ENCODE peak calls at places on chromosome 13, in five cellular contexts. One of them, this sample, is unnamed.

GRCh38 chr13:87124785-87125074 is 546.4 kb upstream of the SLITRK5 start:
- DNase-seq in K562: peak; percentile 42
- DNase-seq in body of pancreas: no peak
- DNase-seq in lower lobe of right lung: no peak
- DNase-seq in aorta: no peak
- DNase-seq in this sample: no peak

GRCh38 chr13:48255954-48256353 is 22.9 kb downstream of the ITM2B start:
- DNase-seq in K562: no peak
- DNase-seq in body of pancreas: no peak
- DNase-seq in lower lobe of right lung: no peak
- DNase-seq in aorta: no peak
- DNase-seq in this sample: no peak

GRCh38 chr13:47459512-47459911 is 541.6 kb downstream of the SUCLA2 start:
- DNase-seq in K562: no peak
- DNase-seq in body of pancreas: no peak
- DNase-seq in lower lobe of right lung: no peak
- DNase-seq in aorta: no peak
- DNase-seq in this sample: peak; percentile 51

GRCh38 chr13:41639955-41640780 is 182.8 kb downstream of the RGCC start:
- DNase-seq in K562: no peak
- DNase-seq in body of pancreas: no peak
- DNase-seq in lower lobe of right lung: no peak
- DNase-seq in aorta: no peak
- DNase-seq in this sample: no peak

GRCh38 chr13:100163375-100163774 is 74.5 kb downstream of the PCCA start:
- DNase-seq in K562: no peak
- DNase-seq in body of pancreas: no peak
- DNase-seq in lower lobe of right lung: no peak
- DNase-seq in aorta: no peak
- DNase-seq in this sample: no peak

GRCh38 chr13:39259371-39259770 is 221.1 kb downstream of the NHLRC3 start:
- DNase-seq in K562: no peak
- DNase-seq in body of pancreas: no peak
- DNase-seq in lower lobe of right lung: no peak
- DNase-seq in aorta: no peak
- DNase-seq in this sample: no peak

GRCh38 chr13:41458939-41459753 is 1.8 kb downstream of the RGCC start:
- DNase-seq in K562: peak; percentile 68
- DNase-seq in body of pancreas: peak; percentile 25
- DNase-seq in lower lobe of right lung: peak; percentile 65
- DNase-seq in aorta: no peak
- DNase-seq in this sample: peak; percentile 70

GRCh38 chr13:99190147-99190985 is 10.3 kb upstream of the UBAC2 start:
- DNase-seq in K562: no peak
- DNase-seq in body of pancreas: no peak
- DNase-seq in lower lobe of right lung: no peak
- DNase-seq in aorta: no peak
- DNase-seq in this sample: no peak

GRCh38 chr13:58239774-58240268 is 608.3 kb downstream of the PCDH17 start:
- DNase-seq in K562: no peak
- DNase-seq in body of pancreas: no peak
- DNase-seq in lower lobe of right lung: no peak
- DNase-seq in aorta: no peak
- DNase-seq in this sample: no peak

GRCh38 chr13:75993246-75993645 is 357.1 kb downstream of the LMO7 start:
- DNase-seq in K562: no peak
- DNase-seq in body of pancreas: no peak
- DNase-seq in lower lobe of right lung: no peak
- DNase-seq in aorta: no peak
- DNase-seq in this sample: no peak

GRCh38 chr13:103883152-103883551 is 816.9 kb upstream of the SLC10A2 start:
- DNase-seq in K562: no peak
- DNase-seq in body of pancreas: peak; percentile 82
- DNase-seq in lower lobe of right lung: peak; percentile 82
- DNase-seq in aorta: peak; percentile 78
- DNase-seq in this sample: peak; percentile 84

GRCh38 chr13:93217701-93218100 is 8.9 kb upstream of the GPC6 start:
- DNase-seq in K562: no peak
- DNase-seq in body of pancreas: no peak
- DNase-seq in lower lobe of right lung: no peak
- DNase-seq in aorta: no peak
- DNase-seq in this sample: no peak

GRCh38 chr13:106378263-106378662 is 157.2 kb downstream of the EFNB2 start:
- DNase-seq in K562: no peak
- DNase-seq in body of pancreas: no peak
- DNase-seq in lower lobe of right lung: no peak
- DNase-seq in aorta: no peak
- DNase-seq in this sample: no peak

GRCh38 chr13:101449971-101450748 is 2.3 kb upstream of the ITGBL1 start:
- DNase-seq in K562: no peak
- DNase-seq in body of pancreas: no peak
- DNase-seq in lower lobe of right lung: no peak
- DNase-seq in aorta: no peak
- DNase-seq in this sample: peak; percentile 67

GRCh38 chr13:71703145-71703544 is 163.9 kb downstream of the DACH1 start:
- DNase-seq in K562: no peak
- DNase-seq in body of pancreas: no peak
- DNase-seq in lower lobe of right lung: no peak
- DNase-seq in aorta: no peak
- DNase-seq in this sample: no peak

GRCh38 chr13:75963318-75963717 is 327.2 kb downstream of the LMO7 start:
- DNase-seq in K562: peak; percentile 70
- DNase-seq in body of pancreas: no peak
- DNase-seq in lower lobe of right lung: no peak
- DNase-seq in aorta: no peak
- DNase-seq in this sample: no peak

GRCh38 chr13:42485272-42485671 is 88.7 kb upstream of the TNFSF11 start:
- DNase-seq in K562: no peak
- DNase-seq in body of pancreas: no peak
- DNase-seq in lower lobe of right lung: no peak
- DNase-seq in aorta: no peak
- DNase-seq in this sample: no peak

GRCh38 chr13:73879346-73880020 is 254.7 kb downstream of the KLF12 start:
- DNase-seq in K562: no peak
- DNase-seq in body of pancreas: no peak
- DNase-seq in lower lobe of right lung: no peak
- DNase-seq in aorta: no peak
- DNase-seq in this sample: no peak

GRCh38 chr13:49625392-49626137 is 2.7 kb upstream of the ARL11 start:
- DNase-seq in K562: no peak
- DNase-seq in body of pancreas: peak; percentile 75
- DNase-seq in lower lobe of right lung: peak; percentile 83
- DNase-seq in aorta: peak; percentile 72
- DNase-seq in this sample: no peak

GRCh38 chr13:83496501-83496900 is 385.8 kb downstream of the SLITRK1 start:
- DNase-seq in K562: no peak
- DNase-seq in body of pancreas: no peak
- DNase-seq in lower lobe of right lung: no peak
- DNase-seq in aorta: no peak
- DNase-seq in this sample: no peak

DNA sequence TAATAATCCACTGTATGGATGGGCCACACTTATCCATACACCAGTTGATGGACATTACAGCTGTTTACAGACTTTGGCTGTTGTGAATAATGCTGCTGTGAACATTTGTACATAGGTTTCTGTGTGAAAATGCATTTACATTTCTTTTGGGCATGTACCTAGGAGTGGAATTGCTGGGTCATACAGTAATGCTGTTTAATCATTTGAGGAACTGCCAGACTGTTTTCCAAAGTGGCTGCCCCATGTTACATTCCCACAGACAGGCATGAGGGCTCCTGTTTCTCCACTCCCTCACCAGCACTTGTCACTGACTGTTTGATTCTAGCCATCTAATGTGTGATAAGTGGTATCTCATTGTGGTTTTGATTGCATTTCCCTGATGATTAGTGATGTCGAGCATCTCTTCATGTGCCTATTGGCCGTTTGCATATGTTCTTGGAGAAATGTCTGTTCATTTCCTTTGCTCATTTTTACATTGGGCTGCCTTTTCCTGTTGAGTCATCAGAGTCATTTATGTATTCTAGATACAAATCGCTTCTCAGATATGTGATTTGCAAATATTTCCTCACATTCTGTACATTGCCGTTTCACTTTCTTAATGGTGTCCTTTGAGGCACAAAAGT is 12.8 kb downstream of the TMEM255B start:
- DNase-seq in K562: no peak
- DNase-seq in body of pancreas: no peak
- DNase-seq in lower lobe of right lung: no peak
- DNase-seq in aorta: no peak
- DNase-seq in this sample: peak; percentile 47
- H3K27ac ChIP-seq in K562: no peak overlapping the region
- H3K27ac ChIP-seq in body of pancreas: no peak overlapping the region
- H3K27ac ChIP-seq in lower lobe of right lung: peak overlapping the region; percentile 31
- H3K27ac ChIP-seq in aorta: no peak overlapping the region
- H3K27ac ChIP-seq in this sample: no peak overlapping the region

GRCh38 chr13:111120422-111120821 is 5.3 kb downstream of the ARHGEF7 start:
- DNase-seq in K562: no peak
- DNase-seq in body of pancreas: no peak
- DNase-seq in lower lobe of right lung: no peak
- DNase-seq in aorta: no peak
- DNase-seq in this sample: no peak
- H3K27ac ChIP-seq in K562: no peak overlapping the region
- H3K27ac ChIP-seq in body of pancreas: no peak overlapping the region
- H3K27ac ChIP-seq in lower lobe of right lung: no peak overlapping the region
- H3K27ac ChIP-seq in aorta: no peak overlapping the region
- H3K27ac ChIP-seq in this sample: no peak overlapping the region

GRCh38 chr13:31096624-31097302 is 64.9 kb downstream of the HSPH1 start:
- DNase-seq in K562: no peak
- DNase-seq in body of pancreas: no peak
- DNase-seq in lower lobe of right lung: no peak
- DNase-seq in aorta: no peak
- DNase-seq in this sample: no peak

GRCh38 chr13:31090921-31091624 is 70.6 kb downstream of the HSPH1 start:
- DNase-seq in K562: no peak
- DNase-seq in body of pancreas: peak; percentile 18
- DNase-seq in lower lobe of right lung: no peak
- DNase-seq in aorta: no peak
- DNase-seq in this sample: peak; percentile 53

GRCh38 chr13:31092631-31093030 is 69.1 kb downstream of the HSPH1 start:
- DNase-seq in K562: no peak
- DNase-seq in body of pancreas: no peak
- DNase-seq in lower lobe of right lung: no peak
- DNase-seq in aorta: no peak
- DNase-seq in this sample: no peak

GRCh38 chr13:31093145-31093885 is 68.4 kb downstream of the HSPH1 start:
- DNase-seq in K562: no peak
- DNase-seq in body of pancreas: no peak
- DNase-seq in lower lobe of right lung: no peak
- DNase-seq in aorta: no peak
- DNase-seq in this sample: no peak

GRCh38 chr13:31094331-31095015 is 67.2 kb downstream of the HSPH1 start:
- DNase-seq in K562: no peak
- DNase-seq in body of pancreas: no peak
- DNase-seq in lower lobe of right lung: no peak
- DNase-seq in aorta: no peak
- DNase-seq in this sample: no peak
- H3K27ac ChIP-seq in K562: no peak overlapping the region
- H3K27ac ChIP-seq in body of pancreas: no peak overlapping the region
- H3K27ac ChIP-seq in lower lobe of right lung: no peak overlapping the region
- H3K27ac ChIP-seq in aorta: no peak overlapping the region
- H3K27ac ChIP-seq in this sample: no peak overlapping the region

GRCh38 chr13:51645154-51645650 is 60.9 kb downstream of the WDFY2 start:
- DNase-seq in K562: no peak
- DNase-seq in body of pancreas: no peak
- DNase-seq in lower lobe of right lung: no peak
- DNase-seq in aorta: no peak
- DNase-seq in this sample: peak; percentile 91
- H3K27ac ChIP-seq in K562: no peak overlapping the region
- H3K27ac ChIP-seq in body of pancreas: peak overlapping the region; percentile 61
- H3K27ac ChIP-seq in lower lobe of right lung: peak overlapping the region; percentile 47
- H3K27ac ChIP-seq in aorta: no peak overlapping the region
- H3K27ac ChIP-seq in this sample: no peak overlapping the region

DNA sequence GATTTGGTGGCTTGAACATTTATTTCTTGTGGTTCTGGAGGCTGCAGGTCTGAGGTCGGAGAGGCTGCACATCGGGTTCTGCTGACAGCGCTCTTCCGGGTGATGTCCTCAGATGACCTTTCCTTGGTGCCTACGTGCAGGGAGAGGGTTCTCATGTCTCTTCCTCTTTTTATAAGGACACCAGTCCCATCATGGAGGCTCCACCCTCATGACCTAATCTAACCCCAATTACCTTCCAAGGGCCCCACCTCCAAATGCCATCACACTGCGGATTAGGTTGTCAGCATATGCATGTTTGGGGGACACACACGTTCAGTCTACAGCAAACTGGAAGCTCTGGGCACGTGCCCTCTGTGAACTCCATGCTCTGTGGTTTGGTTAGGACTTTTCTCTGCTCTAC is 338.6 kb downstream of the FGF9 start:
- DNase-seq in K562: peak; percentile 9
- DNase-seq in body of pancreas: no peak
- DNase-seq in lower lobe of right lung: no peak
- DNase-seq in aorta: peak; percentile 74
- DNase-seq in this sample: no peak
- H3K27ac ChIP-seq in K562: no peak overlapping the region
- H3K27ac ChIP-seq in body of pancreas: no peak overlapping the region
- H3K27ac ChIP-seq in lower lobe of right lung: no peak overlapping the region
- H3K27ac ChIP-seq in aorta: no peak overlapping the region
- H3K27ac ChIP-seq in this sample: no peak overlapping the region

GRCh38 chr13:109785892-109786450 is 412 bp downstream of the IRS2 start:
- DNase-seq in K562: no peak
- DNase-seq in body of pancreas: no peak
- DNase-seq in lower lobe of right lung: peak; percentile 61
- DNase-seq in aorta: no peak
- DNase-seq in this sample: peak; percentile 43
- H3K27ac ChIP-seq in K562: peak overlapping the region; percentile 30
- H3K27ac ChIP-seq in body of pancreas: peak overlapping the region; percentile 90
- H3K27ac ChIP-seq in lower lobe of right lung: peak overlapping the region; percentile 81
- H3K27ac ChIP-seq in aorta: peak overlapping the region; percentile 98
- H3K27ac ChIP-seq in this sample: peak overlapping the region; percentile 89